ENCODE peak calls at places on chromosomes 3 and 15, in four cellular contexts. One of them, this sample, is unnamed.

GRCh38 chr3:181464033-181464694 is 247.6 kb upstream of the SOX2 start:
- DNase-seq in activated CD4-positive, alpha-beta T cell treated with anti-CD3 and anti-CD28 coated beads, Interleukin-2, amount 50 U/mL, for 1 hour: no peak
- DNase-seq in astrocyte of the hippocampus: peak
- DNase-seq in sigmoid colon: no peak
- DNase-seq in this sample: no peak

GRCh38 chr15:51338496-51338895 is at the start of gene CYP19A1:
- DNase-seq in activated CD4-positive, alpha-beta T cell treated with anti-CD3 and anti-CD28 coated beads, Interleukin-2, amount 50 U/mL, for 1 hour: no peak
- DNase-seq in astrocyte of the hippocampus: no peak
- DNase-seq in sigmoid colon: no peak
- DNase-seq in this sample: no peak

GRCh38 chr15:100252359-100252758 is 89.4 kb downstream of the ADAMTS17 start:
- DNase-seq in activated CD4-positive, alpha-beta T cell treated with anti-CD3 and anti-CD28 coated beads, Interleukin-2, amount 50 U/mL, for 1 hour: no peak
- DNase-seq in astrocyte of the hippocampus: no peak
- DNase-seq in sigmoid colon: no peak
- DNase-seq in this sample: no peak

GRCh38 chr15:91099616-91100560 is at the start of gene SV2B:
- DNase-seq in activated CD4-positive, alpha-beta T cell treated with anti-CD3 and anti-CD28 coated beads, Interleukin-2, amount 50 U/mL, for 1 hour: peak
- DNase-seq in astrocyte of the hippocampus: peak
- DNase-seq in sigmoid colon: no peak
- DNase-seq in this sample: peak

GRCh38 chr3:42935472-42935871 is 29.5 kb downstream of the ZNF662 start:
- DNase-seq in activated CD4-positive, alpha-beta T cell treated with anti-CD3 and anti-CD28 coated beads, Interleukin-2, amount 50 U/mL, for 1 hour: no peak
- DNase-seq in astrocyte of the hippocampus: no peak
- DNase-seq in sigmoid colon: no peak
- DNase-seq in this sample: no peak

GRCh38 chr3:16216373-16216935 is 42.0 kb downstream of the GALNT15 start:
- DNase-seq in activated CD4-positive, alpha-beta T cell treated with anti-CD3 and anti-CD28 coated beads, Interleukin-2, amount 50 U/mL, for 1 hour: no peak
- DNase-seq in astrocyte of the hippocampus: no peak
- DNase-seq in sigmoid colon: no peak
- DNase-seq in this sample: no peak

GRCh38 chr3:172869356-172869755 is 118.8 kb downstream of the ECT2 start:
- DNase-seq in activated CD4-positive, alpha-beta T cell treated with anti-CD3 and anti-CD28 coated beads, Interleukin-2, amount 50 U/mL, for 1 hour: no peak
- DNase-seq in astrocyte of the hippocampus: no peak
- DNase-seq in sigmoid colon: no peak
- DNase-seq in this sample: peak

GRCh38 chr15:57545995-57546394 is 45.7 kb upstream of the MYZAP start:
- DNase-seq in activated CD4-positive, alpha-beta T cell treated with anti-CD3 and anti-CD28 coated beads, Interleukin-2, amount 50 U/mL, for 1 hour: no peak
- DNase-seq in astrocyte of the hippocampus: no peak
- DNase-seq in sigmoid colon: no peak
- DNase-seq in this sample: no peak

GRCh38 chr3:58660998-58661397 is 5.6 kb downstream of the FAM3D start:
- DNase-seq in activated CD4-positive, alpha-beta T cell treated with anti-CD3 and anti-CD28 coated beads, Interleukin-2, amount 50 U/mL, for 1 hour: no peak
- DNase-seq in astrocyte of the hippocampus: no peak
- DNase-seq in sigmoid colon: no peak
- DNase-seq in this sample: no peak

GRCh38 chr3:135539854-135540253 is 425.7 kb upstream of the PPP2R3A start:
- DNase-seq in activated CD4-positive, alpha-beta T cell treated with anti-CD3 and anti-CD28 coated beads, Interleukin-2, amount 50 U/mL, for 1 hour: no peak
- DNase-seq in astrocyte of the hippocampus: no peak
- DNase-seq in sigmoid colon: no peak
- DNase-seq in this sample: no peak

GRCh38 chr3:16448691-16449090 is 64.8 kb downstream of the RFTN1 start:
- DNase-seq in activated CD4-positive, alpha-beta T cell treated with anti-CD3 and anti-CD28 coated beads, Interleukin-2, amount 50 U/mL, for 1 hour: no peak
- DNase-seq in astrocyte of the hippocampus: peak
- DNase-seq in sigmoid colon: peak
- DNase-seq in this sample: peak

GRCh38 chr3:99721633-99722007 is 83.2 kb downstream of the COL8A1 start:
- DNase-seq in activated CD4-positive, alpha-beta T cell treated with anti-CD3 and anti-CD28 coated beads, Interleukin-2, amount 50 U/mL, for 1 hour: no peak
- DNase-seq in astrocyte of the hippocampus: no peak
- DNase-seq in sigmoid colon: no peak
- DNase-seq in this sample: no peak

GRCh38 chr15:101201411-101202174 is 50.3 kb downstream of the CHSY1 start:
- DNase-seq in activated CD4-positive, alpha-beta T cell treated with anti-CD3 and anti-CD28 coated beads, Interleukin-2, amount 50 U/mL, for 1 hour: no peak
- DNase-seq in astrocyte of the hippocampus: peak
- DNase-seq in sigmoid colon: peak
- DNase-seq in this sample: peak

GRCh38 chr15:88606437-88606794 is 14.7 kb upstream of the AEN start:
- DNase-seq in activated CD4-positive, alpha-beta T cell treated with anti-CD3 and anti-CD28 coated beads, Interleukin-2, amount 50 U/mL, for 1 hour: no peak
- DNase-seq in astrocyte of the hippocampus: no peak
- DNase-seq in sigmoid colon: no peak
- DNase-seq in this sample: no peak

GRCh38 chr3:150484410-150484809 is 61.9 kb downstream of the SERP1 start:
- DNase-seq in activated CD4-positive, alpha-beta T cell treated with anti-CD3 and anti-CD28 coated beads, Interleukin-2, amount 50 U/mL, for 1 hour: no peak
- DNase-seq in astrocyte of the hippocampus: no peak
- DNase-seq in sigmoid colon: no peak
- DNase-seq in this sample: no peak

GRCh38 chr3:71416868-71417267 is 166.7 kb downstream of the FOXP1 start:
- DNase-seq in activated CD4-positive, alpha-beta T cell treated with anti-CD3 and anti-CD28 coated beads, Interleukin-2, amount 50 U/mL, for 1 hour: peak
- DNase-seq in astrocyte of the hippocampus: no peak
- DNase-seq in sigmoid colon: no peak
- DNase-seq in this sample: no peak

GRCh38 chr3:19934098-19934566 is at the start of gene EFHB:
- DNase-seq in activated CD4-positive, alpha-beta T cell treated with anti-CD3 and anti-CD28 coated beads, Interleukin-2, amount 50 U/mL, for 1 hour: no peak
- DNase-seq in astrocyte of the hippocampus: no peak
- DNase-seq in sigmoid colon: no peak
- DNase-seq in this sample: peak

GRCh38 chr3:184275302-184275701 is 520 bp upstream of the ECE2 start:
- DNase-seq in activated CD4-positive, alpha-beta T cell treated with anti-CD3 and anti-CD28 coated beads, Interleukin-2, amount 50 U/mL, for 1 hour: no peak
- DNase-seq in astrocyte of the hippocampus: no peak
- DNase-seq in sigmoid colon: no peak
- DNase-seq in this sample: no peak

GRCh38 chr15:57591237-57591821 is 375 bp upstream of the MYZAP start:
- DNase-seq in activated CD4-positive, alpha-beta T cell treated with anti-CD3 and anti-CD28 coated beads, Interleukin-2, amount 50 U/mL, for 1 hour: no peak
- DNase-seq in astrocyte of the hippocampus: no peak
- DNase-seq in sigmoid colon: no peak
- DNase-seq in this sample: no peak

GRCh38 chr15:100196326-100197058 is 145.3 kb downstream of the ADAMTS17 start:
- DNase-seq in activated CD4-positive, alpha-beta T cell treated with anti-CD3 and anti-CD28 coated beads, Interleukin-2, amount 50 U/mL, for 1 hour: no peak
- DNase-seq in astrocyte of the hippocampus: no peak
- DNase-seq in sigmoid colon: no peak
- DNase-seq in this sample: no peak

GRCh38 chr3:183312433-183312832 is 59.4 kb downstream of the B3GNT5 start:
- DNase-seq in activated CD4-positive, alpha-beta T cell treated with anti-CD3 and anti-CD28 coated beads, Interleukin-2, amount 50 U/mL, for 1 hour: no peak
- DNase-seq in astrocyte of the hippocampus: no peak
- DNase-seq in sigmoid colon: no peak
- DNase-seq in this sample: no peak

GRCh38 chr15:42016971-42017370 is 3.9 kb downstream of the PLA2G4E start:
- DNase-seq in activated CD4-positive, alpha-beta T cell treated with anti-CD3 and anti-CD28 coated beads, Interleukin-2, amount 50 U/mL, for 1 hour: no peak
- DNase-seq in astrocyte of the hippocampus: no peak
- DNase-seq in sigmoid colon: peak
- DNase-seq in this sample: no peak

This sample was measured in fibroblast of pulmonary artery.